ENCODE peak calls at places on chromosome 17, in eight cellular contexts. One of them, this sample, is unnamed.
A peak's percentile ranks its signal among the peaks of the same experiment; 100 is the strongest.

GRCh38 chr17:6072157-6072556 is 2.0 kb downstream of the WSCD1 start:
- DNase-seq in stimulated activated CD4-positive, alpha-beta T cell treated with anti-CD3 and anti-CD28 coated beads, Interleukin-4, amount 100 ng/mL, for 48 hours: no peak
- DNase-seq in GM03348: peak; percentile 21
- DNase-seq in NCI-H1048: no peak
- DNase-seq in GM12892: no peak
- DNase-seq in endodermal cell: no peak
- DNase-seq in Caki2: no peak
- DNase-seq in mesothelial cell of epicardium: no peak
- DNase-seq in this sample: no peak

GRCh38 chr17:42441717-42442565 is 16.7 kb upstream of the ATP6V0A1 start:
- DNase-seq in Caki2: no peak
- DNase-seq in mesothelial cell of epicardium: no peak
- DNase-seq in GM03348: no peak
- DNase-seq in NCI-H1048: no peak
- DNase-seq in endodermal cell: peak; percentile 54
- DNase-seq in stimulated activated CD4-positive, alpha-beta T cell treated with anti-CD3 and anti-CD28 coated beads, Interleukin-4, amount 100 ng/mL, for 48 hours: no peak
- DNase-seq in GM12892: no peak
- DNase-seq in this sample: no peak

GRCh38 chr17:54172654-54173316 is 350.1 kb downstream of the KIF2B start:
- DNase-seq in GM03348: peak; percentile 2
- DNase-seq in stimulated activated CD4-positive, alpha-beta T cell treated with anti-CD3 and anti-CD28 coated beads, Interleukin-4, amount 100 ng/mL, for 48 hours: no peak
- DNase-seq in GM12892: no peak
- DNase-seq in endodermal cell: peak; percentile 78
- DNase-seq in NCI-H1048: peak; percentile 32
- DNase-seq in mesothelial cell of epicardium: no peak
- DNase-seq in Caki2: peak; percentile 45
- DNase-seq in this sample: no peak

GRCh38 chr17:81365601-81366585 is 29.4 kb upstream of the BAHCC1 start:
- DNase-seq in NCI-H1048: peak; percentile 46
- DNase-seq in endodermal cell: peak; percentile 45
- DNase-seq in GM03348: no peak
- DNase-seq in stimulated activated CD4-positive, alpha-beta T cell treated with anti-CD3 and anti-CD28 coated beads, Interleukin-4, amount 100 ng/mL, for 48 hours: no peak
- DNase-seq in Caki2: peak; percentile 93
- DNase-seq in mesothelial cell of epicardium: no peak
- DNase-seq in GM12892: no peak
- DNase-seq in this sample: no peak

GRCh38 chr17:83062818-83063671 is 16.4 kb upstream of the METRNL start:
- DNase-seq in mesothelial cell of epicardium: peak; percentile 37
- DNase-seq in GM03348: no peak
- DNase-seq in stimulated activated CD4-positive, alpha-beta T cell treated with anti-CD3 and anti-CD28 coated beads, Interleukin-4, amount 100 ng/mL, for 48 hours: no peak
- DNase-seq in GM12892: no peak
- DNase-seq in Caki2: no peak
- DNase-seq in NCI-H1048: no peak
- DNase-seq in endodermal cell: peak; percentile 37
- DNase-seq in this sample: no peak

GRCh38 chr17:37031493-37032083 is 82.8 kb downstream of the AATF start:
- DNase-seq in stimulated activated CD4-positive, alpha-beta T cell treated with anti-CD3 and anti-CD28 coated beads, Interleukin-4, amount 100 ng/mL, for 48 hours: no peak
- DNase-seq in mesothelial cell of epicardium: no peak
- DNase-seq in endodermal cell: no peak
- DNase-seq in GM03348: no peak
- DNase-seq in GM12892: no peak
- DNase-seq in Caki2: no peak
- DNase-seq in NCI-H1048: no peak
- DNase-seq in this sample: no peak

GRCh38 chr17:70127221-70127873 is 42.0 kb upstream of the KCNJ2 start:
- DNase-seq in stimulated activated CD4-positive, alpha-beta T cell treated with anti-CD3 and anti-CD28 coated beads, Interleukin-4, amount 100 ng/mL, for 48 hours: no peak
- DNase-seq in GM03348: no peak
- DNase-seq in Caki2: no peak
- DNase-seq in NCI-H1048: no peak
- DNase-seq in GM12892: no peak
- DNase-seq in endodermal cell: no peak
- DNase-seq in mesothelial cell of epicardium: no peak
- DNase-seq in this sample: no peak

GRCh38 chr17:39899215-39899614 is 19.2 kb downstream of the GSDMB start:
- DNase-seq in mesothelial cell of epicardium: no peak
- DNase-seq in GM03348: no peak
- DNase-seq in NCI-H1048: no peak
- DNase-seq in Caki2: no peak
- DNase-seq in GM12892: no peak
- DNase-seq in endodermal cell: no peak
- DNase-seq in stimulated activated CD4-positive, alpha-beta T cell treated with anti-CD3 and anti-CD28 coated beads, Interleukin-4, amount 100 ng/mL, for 48 hours: no peak
- DNase-seq in this sample: no peak

GRCh38 chr17:64256913-64257807 is 5.9 kb downstream of the TEX2 start:
- DNase-seq in stimulated activated CD4-positive, alpha-beta T cell treated with anti-CD3 and anti-CD28 coated beads, Interleukin-4, amount 100 ng/mL, for 48 hours: no peak
- DNase-seq in NCI-H1048: no peak
- DNase-seq in endodermal cell: no peak
- DNase-seq in GM03348: peak; percentile 54
- DNase-seq in GM12892: no peak
- DNase-seq in Caki2: no peak
- DNase-seq in mesothelial cell of epicardium: no peak
- DNase-seq in this sample: no peak

GRCh38 chr17:28961391-28961790 is 10.1 kb upstream of the PHF12 start:
- DNase-seq in NCI-H1048: no peak
- DNase-seq in GM03348: no peak
- DNase-seq in endodermal cell: no peak
- DNase-seq in stimulated activated CD4-positive, alpha-beta T cell treated with anti-CD3 and anti-CD28 coated beads, Interleukin-4, amount 100 ng/mL, for 48 hours: no peak
- DNase-seq in mesothelial cell of epicardium: no peak
- DNase-seq in GM12892: no peak
- DNase-seq in Caki2: no peak
- DNase-seq in this sample: no peak

GRCh38 chr17:78027121-78027520 is 68.6 kb downstream of the TNRC6C start:
- DNase-seq in stimulated activated CD4-positive, alpha-beta T cell treated with anti-CD3 and anti-CD28 coated beads, Interleukin-4, amount 100 ng/mL, for 48 hours: no peak
- DNase-seq in NCI-H1048: no peak
- DNase-seq in GM03348: no peak
- DNase-seq in mesothelial cell of epicardium: no peak
- DNase-seq in endodermal cell: no peak
- DNase-seq in GM12892: no peak
- DNase-seq in Caki2: no peak
- DNase-seq in this sample: no peak

GRCh38 chr17:4945176-4945943 is 3.0 kb downstream of the PFN1 start:
- DNase-seq in endodermal cell: peak; percentile 81
- DNase-seq in Caki2: peak; percentile 71
- DNase-seq in NCI-H1048: no peak
- DNase-seq in GM12892: no peak
- DNase-seq in mesothelial cell of epicardium: no peak
- DNase-seq in stimulated activated CD4-positive, alpha-beta T cell treated with anti-CD3 and anti-CD28 coated beads, Interleukin-4, amount 100 ng/mL, for 48 hours: peak; percentile 86
- DNase-seq in GM03348: peak; percentile 92
- DNase-seq in this sample: no peak

GRCh38 chr17:73612074-73612473 is 32.2 kb downstream of the SDK2 start:
- DNase-seq in stimulated activated CD4-positive, alpha-beta T cell treated with anti-CD3 and anti-CD28 coated beads, Interleukin-4, amount 100 ng/mL, for 48 hours: no peak
- DNase-seq in endodermal cell: no peak
- DNase-seq in Caki2: no peak
- DNase-seq in mesothelial cell of epicardium: no peak
- DNase-seq in GM03348: no peak
- DNase-seq in NCI-H1048: no peak
- DNase-seq in GM12892: no peak
- DNase-seq in this sample: no peak

GRCh38 chr17:80616705-80617104 is 72.1 kb downstream of the RPTOR start:
- DNase-seq in GM12892: no peak
- DNase-seq in endodermal cell: no peak
- DNase-seq in mesothelial cell of epicardium: no peak
- DNase-seq in NCI-H1048: no peak
- DNase-seq in Caki2: no peak
- DNase-seq in stimulated activated CD4-positive, alpha-beta T cell treated with anti-CD3 and anti-CD28 coated beads, Interleukin-4, amount 100 ng/mL, for 48 hours: no peak
- DNase-seq in GM03348: no peak
- DNase-seq in this sample: no peak

GRCh38 chr17:58338907-58339774 is 10.5 kb upstream of the TSPOAP1 start:
- DNase-seq in NCI-H1048: no peak
- DNase-seq in stimulated activated CD4-positive, alpha-beta T cell treated with anti-CD3 and anti-CD28 coated beads, Interleukin-4, amount 100 ng/mL, for 48 hours: peak; percentile 84
- DNase-seq in mesothelial cell of epicardium: no peak
- DNase-seq in GM12892: peak; percentile 54
- DNase-seq in GM03348: peak; percentile 72
- DNase-seq in Caki2: no peak
- DNase-seq in endodermal cell: peak; percentile 94
- DNase-seq in this sample: no peak

GRCh38 chr17:78613423-78613822 is 36.2 kb upstream of the DNAH17 start:
- DNase-seq in Caki2: no peak
- DNase-seq in NCI-H1048: no peak
- DNase-seq in mesothelial cell of epicardium: no peak
- DNase-seq in endodermal cell: no peak
- DNase-seq in GM03348: no peak
- DNase-seq in GM12892: no peak
- DNase-seq in stimulated activated CD4-positive, alpha-beta T cell treated with anti-CD3 and anti-CD28 coated beads, Interleukin-4, amount 100 ng/mL, for 48 hours: no peak
- DNase-seq in this sample: no peak

GRCh38 chr17:2059125-2059836 is 4.4 kb downstream of the HIC1 start:
- DNase-seq in GM12892: no peak
- DNase-seq in endodermal cell: no peak
- DNase-seq in GM03348: no peak
- DNase-seq in mesothelial cell of epicardium: no peak
- DNase-seq in stimulated activated CD4-positive, alpha-beta T cell treated with anti-CD3 and anti-CD28 coated beads, Interleukin-4, amount 100 ng/mL, for 48 hours: no peak
- DNase-seq in Caki2: no peak
- DNase-seq in NCI-H1048: no peak
- DNase-seq in this sample: no peak

GRCh38 chr17:62760059-62760887 is 47.8 kb downstream of the MARCHF10 start:
- DNase-seq in GM03348: peak; percentile 71
- DNase-seq in mesothelial cell of epicardium: no peak
- DNase-seq in endodermal cell: peak; percentile 12
- DNase-seq in Caki2: peak; percentile 11
- DNase-seq in NCI-H1048: no peak
- DNase-seq in stimulated activated CD4-positive, alpha-beta T cell treated with anti-CD3 and anti-CD28 coated beads, Interleukin-4, amount 100 ng/mL, for 48 hours: no peak
- DNase-seq in GM12892: no peak
- DNase-seq in this sample: no peak

GRCh38 chr17:6608321-6608720 is 32.2 kb downstream of the KIAA0753 start:
- DNase-seq in mesothelial cell of epicardium: no peak
- DNase-seq in GM12892: no peak
- DNase-seq in NCI-H1048: no peak
- DNase-seq in Caki2: peak; percentile 54
- DNase-seq in GM03348: no peak
- DNase-seq in stimulated activated CD4-positive, alpha-beta T cell treated with anti-CD3 and anti-CD28 coated beads, Interleukin-4, amount 100 ng/mL, for 48 hours: no peak
- DNase-seq in endodermal cell: no peak
- DNase-seq in this sample: no peak

GRCh38 chr17:79619636-79620206 is 8.9 kb upstream of the RBFOX3 start:
- DNase-seq in endodermal cell: peak; percentile 44
- DNase-seq in GM12892: no peak
- DNase-seq in NCI-H1048: no peak
- DNase-seq in stimulated activated CD4-positive, alpha-beta T cell treated with anti-CD3 and anti-CD28 coated beads, Interleukin-4, amount 100 ng/mL, for 48 hours: no peak
- DNase-seq in Caki2: no peak
- DNase-seq in GM03348: no peak
- DNase-seq in mesothelial cell of epicardium: peak; percentile 20
- DNase-seq in this sample: no peak

GRCh38 chr17:28750178-28751047 is 6.6 kb downstream of the TRAF4 start:
- DNase-seq in Caki2: peak; percentile 82
- DNase-seq in NCI-H1048: peak; percentile 73
- DNase-seq in stimulated activated CD4-positive, alpha-beta T cell treated with anti-CD3 and anti-CD28 coated beads, Interleukin-4, amount 100 ng/mL, for 48 hours: peak; percentile 88
- DNase-seq in GM03348: peak; percentile 90
- DNase-seq in endodermal cell: peak; percentile 99
- DNase-seq in GM12892: peak; percentile 62
- DNase-seq in mesothelial cell of epicardium: peak; percentile 93
- DNase-seq in this sample: peak; percentile 49

GRCh38 chr17:4433515-4434031 is at the start of gene SPNS3:
- DNase-seq in GM12892: no peak
- DNase-seq in Caki2: no peak
- DNase-seq in stimulated activated CD4-positive, alpha-beta T cell treated with anti-CD3 and anti-CD28 coated beads, Interleukin-4, amount 100 ng/mL, for 48 hours: peak; percentile 3
- DNase-seq in mesothelial cell of epicardium: no peak
- DNase-seq in NCI-H1048: no peak
- DNase-seq in endodermal cell: no peak
- DNase-seq in GM03348: no peak
- DNase-seq in this sample: no peak

GRCh38 chr17:27985306-27985705 is 57.2 kb upstream of the NLK start:
- DNase-seq in GM12892: no peak
- DNase-seq in mesothelial cell of epicardium: no peak
- DNase-seq in stimulated activated CD4-positive, alpha-beta T cell treated with anti-CD3 and anti-CD28 coated beads, Interleukin-4, amount 100 ng/mL, for 48 hours: no peak
- DNase-seq in Caki2: no peak
- DNase-seq in NCI-H1048: no peak
- DNase-seq in endodermal cell: no peak
- DNase-seq in GM03348: no peak
- DNase-seq in this sample: no peak

GRCh38 chr17:40356906-40357861 is 7.4 kb downstream of the GJD3 start:
- DNase-seq in GM03348: no peak
- DNase-seq in GM12892: peak; percentile 19
- DNase-seq in stimulated activated CD4-positive, alpha-beta T cell treated with anti-CD3 and anti-CD28 coated beads, Interleukin-4, amount 100 ng/mL, for 48 hours: no peak
- DNase-seq in NCI-H1048: no peak
- DNase-seq in Caki2: no peak
- DNase-seq in endodermal cell: no peak
- DNase-seq in mesothelial cell of epicardium: no peak
- DNase-seq in this sample: no peak

GRCh38 chr17:38606646-38607611 is 1.2 kb upstream of the SRCIN1 start:
- DNase-seq in Caki2: no peak
- DNase-seq in endodermal cell: peak; percentile 79
- DNase-seq in stimulated activated CD4-positive, alpha-beta T cell treated with anti-CD3 and anti-CD28 coated beads, Interleukin-4, amount 100 ng/mL, for 48 hours: no peak
- DNase-seq in GM12892: no peak
- DNase-seq in GM03348: no peak
- DNase-seq in NCI-H1048: no peak
- DNase-seq in mesothelial cell of epicardium: no peak
- DNase-seq in this sample: no peak

GRCh38 chr17:82378741-82379021 is 7.1 kb downstream of the UTS2R start:
- DNase-seq in GM03348: no peak
- DNase-seq in stimulated activated CD4-positive, alpha-beta T cell treated with anti-CD3 and anti-CD28 coated beads, Interleukin-4, amount 100 ng/mL, for 48 hours: no peak
- DNase-seq in mesothelial cell of epicardium: no peak
- DNase-seq in endodermal cell: no peak
- DNase-seq in GM12892: no peak
- DNase-seq in NCI-H1048: no peak
- DNase-seq in Caki2: no peak
- DNase-seq in this sample: no peak

GRCh38 chr17:31369266-31369665 is 22.2 kb upstream of the RAB11FIP4 start:
- DNase-seq in GM12892: no peak
- DNase-seq in endodermal cell: no peak
- DNase-seq in Caki2: no peak
- DNase-seq in NCI-H1048: no peak
- DNase-seq in mesothelial cell of epicardium: no peak
- DNase-seq in stimulated activated CD4-positive, alpha-beta T cell treated with anti-CD3 and anti-CD28 coated beads, Interleukin-4, amount 100 ng/mL, for 48 hours: no peak
- DNase-seq in GM03348: peak; percentile 16
- DNase-seq in this sample: no peak

GRCh38 chr17:35074711-35075707 is 11.5 kb upstream of the RFFL start:
- DNase-seq in NCI-H1048: no peak
- DNase-seq in Caki2: no peak
- DNase-seq in GM12892: no peak
- DNase-seq in GM03348: no peak
- DNase-seq in mesothelial cell of epicardium: no peak
- DNase-seq in endodermal cell: no peak
- DNase-seq in stimulated activated CD4-positive, alpha-beta T cell treated with anti-CD3 and anti-CD28 coated beads, Interleukin-4, amount 100 ng/mL, for 48 hours: no peak
- DNase-seq in this sample: no peak

GRCh38 chr17:76685366-76685765 is 25.4 kb downstream of the MXRA7 start:
- DNase-seq in mesothelial cell of epicardium: no peak
- DNase-seq in GM12892: no peak
- DNase-seq in NCI-H1048: no peak
- DNase-seq in stimulated activated CD4-positive, alpha-beta T cell treated with anti-CD3 and anti-CD28 coated beads, Interleukin-4, amount 100 ng/mL, for 48 hours: no peak
- DNase-seq in endodermal cell: no peak
- DNase-seq in Caki2: no peak
- DNase-seq in GM03348: no peak
- DNase-seq in this sample: no peak

GRCh38 chr17:9080296-9080914 is 59.1 kb downstream of the NTN1 start:
- DNase-seq in endodermal cell: no peak
- DNase-seq in GM12892: no peak
- DNase-seq in NCI-H1048: no peak
- DNase-seq in GM03348: no peak
- DNase-seq in Caki2: no peak
- DNase-seq in mesothelial cell of epicardium: no peak
- DNase-seq in stimulated activated CD4-positive, alpha-beta T cell treated with anti-CD3 and anti-CD28 coated beads, Interleukin-4, amount 100 ng/mL, for 48 hours: no peak
- DNase-seq in this sample: no peak

GRCh38 chr17:61157246-61157887 is 242.3 kb upstream of the TBX2 start:
- DNase-seq in Caki2: no peak
- DNase-seq in NCI-H1048: peak; percentile 29
- DNase-seq in GM12892: no peak
- DNase-seq in endodermal cell: no peak
- DNase-seq in mesothelial cell of epicardium: no peak
- DNase-seq in GM03348: peak; percentile 58
- DNase-seq in stimulated activated CD4-positive, alpha-beta T cell treated with anti-CD3 and anti-CD28 coated beads, Interleukin-4, amount 100 ng/mL, for 48 hours: no peak
- DNase-seq in this sample: peak; percentile 50

GRCh38 chr17:78769200-78769773 is 12.8 kb downstream of the CYTH1 start:
- DNase-seq in endodermal cell: peak; percentile 57
- DNase-seq in NCI-H1048: no peak
- DNase-seq in stimulated activated CD4-positive, alpha-beta T cell treated with anti-CD3 and anti-CD28 coated beads, Interleukin-4, amount 100 ng/mL, for 48 hours: no peak
- DNase-seq in GM03348: no peak
- DNase-seq in Caki2: no peak
- DNase-seq in GM12892: no peak
- DNase-seq in mesothelial cell of epicardium: no peak
- DNase-seq in this sample: no peak

GRCh38 chr17:40317345-40317873 is 8.4 kb downstream of the RARA start:
- DNase-seq in mesothelial cell of epicardium: no peak
- DNase-seq in endodermal cell: peak; percentile 93
- DNase-seq in GM03348: peak; percentile 73
- DNase-seq in NCI-H1048: no peak
- DNase-seq in GM12892: no peak
- DNase-seq in Caki2: peak; percentile 70
- DNase-seq in stimulated activated CD4-positive, alpha-beta T cell treated with anti-CD3 and anti-CD28 coated beads, Interleukin-4, amount 100 ng/mL, for 48 hours: no peak
- DNase-seq in this sample: no peak

GRCh38 chr17:57541472-57542394 is 203.4 kb downstream of the CCDC182 start:
- DNase-seq in Caki2: peak; percentile 69
- DNase-seq in mesothelial cell of epicardium: no peak
- DNase-seq in GM03348: peak; percentile 37
- DNase-seq in NCI-H1048: no peak
- DNase-seq in endodermal cell: no peak
- DNase-seq in GM12892: no peak
- DNase-seq in stimulated activated CD4-positive, alpha-beta T cell treated with anti-CD3 and anti-CD28 coated beads, Interleukin-4, amount 100 ng/mL, for 48 hours: no peak
- DNase-seq in this sample: no peak